ENCODE peak calls at places on chromosomes 7 and 10, in six cellular contexts. O, C, K, A, Y and D are unnamed samples.

GRCh38 chr10:102043456-102043855 is 12.5 kb downstream of the ARMH3 start:
- DNase-seq in Y (no peak), O (no peak), C (no peak), K (peak), A (no peak), D (no peak)

GRCh38 chr10:77548157-77548556 is 89.5 kb downstream of the KCNMA1 start:
- DNase-seq in O (no peak), A (no peak), C (no peak), K (no peak), Y (no peak), D (no peak)

GRCh38 chr10:102752266-102752930 is 8.7 kb downstream of the WBP1L start:
- DNase-seq in C (no peak), Y (no peak), K (no peak), A (peak), O (no peak), D (no peak)

GRCh38 chr7:113331155-113331898 is 213.0 kb upstream of the SMIM30 start:
- DNase-seq in K (no peak), A (peak), O (no peak), Y (no peak), C (no peak), D (peak)

GRCh38 chr10:17651891-17652290 is 7.9 kb downstream of the STAM start:
- DNase-seq in O (no peak), K (no peak), A (no peak), Y (no peak), C (no peak), D (no peak)

GRCh38 chr7:143043391-143043790 is 8.8 kb upstream of the OR6V1 start:
- DNase-seq in A (no peak), Y (no peak), K (no peak), C (no peak), O (no peak), D (no peak)

GRCh38 chr7:37031571-37032257 is 307.4 kb upstream of the AOAH start:
- DNase-seq in A (peak), O (no peak), C (peak), Y (no peak), K (peak), D (no peak)

GRCh38 chr7:16954326-16954725 is 72.5 kb upstream of the AGR3 start:
- DNase-seq in K (no peak), C (no peak), Y (no peak), A (no peak), O (no peak), D (no peak)

GRCh38 chr7:106071356-106071998 is 40.6 kb downstream of the SYPL1 start:
- DNase-seq in O (peak), A (no peak), K (no peak), C (no peak), Y (peak), D (no peak)

GRCh38 chr10:102605712-102606111 is 38.6 kb upstream of the TRIM8 start:
- DNase-seq in Y (no peak), C (no peak), A (no peak), K (no peak), O (no peak), D (no peak)

DNA sequence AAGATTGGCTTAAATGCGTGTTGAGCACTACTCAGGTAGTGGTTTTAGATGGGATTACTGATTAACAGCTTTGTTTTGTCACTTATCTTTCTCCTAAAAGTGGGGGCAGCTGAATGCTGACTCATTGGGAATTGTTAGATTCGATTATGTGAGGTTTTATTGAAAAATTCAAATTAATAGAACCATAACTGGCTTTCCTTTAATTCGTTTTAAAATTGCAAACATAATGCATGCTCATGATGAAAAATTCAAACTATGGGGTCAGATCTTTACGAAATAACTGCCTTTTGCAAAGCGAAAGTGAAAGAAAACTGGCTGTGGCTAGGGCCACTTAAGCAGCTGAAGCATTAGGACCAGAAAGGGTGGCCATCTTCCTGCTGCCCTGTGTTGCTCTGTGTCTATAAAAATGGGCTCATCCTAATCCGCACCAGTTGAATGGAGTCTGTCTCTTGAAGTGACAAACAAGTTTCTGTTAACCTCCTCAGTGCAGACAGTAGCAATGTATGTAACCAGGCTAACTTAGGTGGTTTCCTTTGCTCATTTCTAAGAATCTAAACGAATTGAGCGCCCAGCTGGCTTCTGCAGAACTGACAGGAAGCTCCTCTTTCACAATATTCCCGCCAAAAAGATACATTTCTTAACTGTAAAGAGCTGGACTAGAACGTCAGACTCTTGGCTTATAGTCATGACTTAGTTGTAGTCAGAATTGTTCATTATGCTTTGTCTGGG is 27.8 kb downstream of the DENND10 start:
- DNase-seq in Y (peak), C (peak), K (no peak), O (no peak), A (no peak), D (no peak)
- TF ChIP-seq CHD2 in Y (no peak), C (no peak), K (no peak), O (no peak), A (no peak), D (no peak)

GRCh38 chr10:117668351-117669008 is 125.9 kb downstream of the EMX2 start:
- DNase-seq in K (no peak), O (no peak), Y (no peak), C (no peak), A (no peak), D (no peak)

GRCh38 chr10:117670116-117670515 is 127.6 kb downstream of the EMX2 start:
- DNase-seq in Y (no peak), A (no peak), K (no peak), C (no peak), O (no peak), D (no peak)

GRCh38 chr10:117666131-117666530 is 123.6 kb downstream of the EMX2 start:
- DNase-seq in A (no peak), K (no peak), O (no peak), C (no peak), Y (no peak), D (peak)

GRCh38 chr10:117666965-117667364 is 124.4 kb downstream of the EMX2 start:
- DNase-seq in C (no peak), A (no peak), Y (no peak), K (no peak), O (no peak), D (no peak)

DNA sequence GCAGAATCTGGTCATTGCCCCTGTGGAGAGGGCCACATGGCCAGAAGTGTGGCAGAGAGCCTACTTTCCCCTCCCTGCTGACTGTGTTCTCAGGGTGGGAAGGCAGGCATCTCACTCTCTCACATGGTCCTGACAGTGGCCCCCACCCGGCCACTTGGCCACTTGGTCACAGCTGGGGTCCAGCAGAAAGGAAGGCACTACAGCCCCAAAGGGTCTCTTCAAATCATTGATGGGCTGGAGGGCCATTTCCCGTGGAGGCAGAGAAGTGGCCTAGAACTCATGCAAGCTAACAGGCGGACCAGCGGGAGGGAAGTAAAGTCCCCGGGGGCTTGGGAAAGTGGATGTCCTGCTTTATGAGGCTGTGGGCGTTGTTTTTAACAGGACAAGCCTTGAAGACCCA is 125.3 kb downstream of the EMX2 start:
- DNase-seq in C (no peak), K (no peak), A (no peak), Y (no peak), O (no peak), D (no peak)
- TF ChIP-seq CHD2 in C (no peak), K (no peak), A (no peak), Y (no peak), O (no peak), D (no peak)

GRCh38 chr7:74449809-74450397 is 3.8 kb upstream of the GTF2IRD1 start:
- DNase-seq in Y (peak), A (peak), O (peak), C (peak), K (peak), D (peak)
- TF ChIP-seq CHD2 in Y (no peak), A (no peak), O (no peak), C (no peak), K (no peak), D (no peak)

DNA sequence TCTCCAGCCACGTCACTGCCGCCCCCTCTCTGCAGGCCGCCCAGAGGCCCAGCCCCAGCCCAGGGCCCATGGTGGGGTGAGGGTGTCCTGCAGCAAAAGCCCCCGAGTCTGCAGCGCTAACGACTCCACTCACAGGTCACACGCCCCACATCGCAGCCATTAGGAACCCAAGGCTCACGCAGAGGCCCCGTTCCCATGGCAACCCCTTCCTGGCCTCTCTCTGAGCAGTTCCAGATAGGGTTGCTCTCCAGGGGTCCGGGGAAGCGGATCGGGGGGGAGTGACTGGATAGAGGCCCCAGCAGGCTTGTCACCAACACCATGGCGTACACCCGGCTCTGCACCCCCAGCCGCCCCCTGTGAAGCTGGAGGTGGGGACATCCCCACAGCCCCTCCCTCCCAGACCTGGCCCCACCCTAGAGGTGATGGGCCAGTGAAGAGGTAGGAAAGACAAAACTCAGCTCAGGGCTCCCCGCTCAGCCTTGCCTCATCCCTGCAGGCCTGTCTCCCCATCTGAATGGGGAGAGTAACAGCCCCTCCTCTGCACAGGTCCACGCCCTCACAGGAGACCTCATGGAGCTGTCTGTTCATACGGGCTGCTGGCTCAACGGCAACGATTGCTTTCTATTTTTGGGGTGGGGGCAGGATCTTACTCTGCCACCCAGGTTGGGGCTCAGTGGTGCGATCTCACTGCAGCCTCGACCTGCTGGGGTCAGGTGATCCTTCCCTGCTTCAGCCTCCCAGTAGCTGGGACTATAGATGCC is 41.2 kb downstream of the TNRC18 start:
- DNase-seq in Y (no peak), C (no peak), A (no peak), K (peak), O (peak), D (peak)
- TF ChIP-seq CHD2 in Y (no peak), C (no peak), A (no peak), K (no peak), O (no peak), D (no peak)

GRCh38 chr7:66460921-66461361 is 167.7 kb upstream of the KCTD7 start:
- DNase-seq in K (no peak), C (no peak), A (no peak), Y (no peak), O (no peak), D (no peak)
- TF ChIP-seq CHD2 in K (no peak), C (no peak), A (no peak), Y (no peak), O (no peak), D (no peak)

GRCh38 chr7:47378728-47379395 is 203.0 kb downstream of the TNS3 start:
- DNase-seq in A (no peak), O (no peak), C (no peak), Y (no peak), K (no peak), D (no peak)
- TF ChIP-seq CHD2 in A (no peak), O (no peak), C (no peak), Y (no peak), K (no peak), D (no peak)